ENCODE peak calls at places on chromosomes 7 and 10, in four cellular contexts. I is NCI-H1694; Q is heart left ventricle; V is activated CD4-positive, alpha-beta T cell treated with anti-CD3 and anti-CD28 coated beads for 24 hours. T is an unnamed sample.

GRCh38 chr10:43407148-43407575 is 1.8 kb downstream of the HNRNPF start:
- DNase-seq in V (no peak), Q (peak), I (no peak), T (peak)

GRCh38 chr10:49393301-49393700 is 2.6 kb downstream of the DRGX start:
- DNase-seq in V (no peak), Q (no peak), I (no peak), T (no peak)

GRCh38 chr10:3325954-3326353 is 153.4 kb upstream of the PITRM1 start:
- DNase-seq in I (no peak), Q (no peak), V (no peak), T (no peak)

GRCh38 chr10:119595134-119595714 is 1.5 kb downstream of the TIAL1 start:
- DNase-seq in I (no peak), Q (no peak), V (no peak), T (no peak)

GRCh38 chr10:35707642-35708425 is 65.7 kb upstream of the FZD8 start:
- DNase-seq in I (peak), V (no peak), Q (no peak), T (no peak)

GRCh38 chr10:50992972-50993766 is 81.1 kb upstream of the PRKG1 start:
- DNase-seq in V (no peak), I (no peak), Q (peak), T (no peak)

GRCh38 chr7:28125381-28126046 is 55.1 kb downstream of the JAZF1 start:
- DNase-seq in I (no peak), V (no peak), Q (no peak), T (no peak)

GRCh38 chr7:44398506-44398905 is 73.1 kb upstream of the CAMK2B start:
- DNase-seq in I (no peak), Q (peak), V (no peak), T (peak)

GRCh38 chr7:106766551-106766950 is 98.5 kb upstream of the PIK3CG start:
- DNase-seq in I (no peak), V (no peak), Q (no peak), T (no peak)

GRCh38 chr7:92785923-92786322 is 50.5 kb downstream of the CDK6 start:
- DNase-seq in V (no peak), I (no peak), Q (no peak), T (no peak)